ENCODE peak calls at places on chromosome 10, in nine cellular contexts. T is gastrocnemius medialis, W is endothelial cell, G is adrenal gland, Y is brain microvascular endothelial cell, O is pancreas, L is cardiac fibroblast, D is fibroblast of lung, S is neural progenitor cell. N is an unnamed sample.
A peak's percentile ranks its signal among the peaks of the same experiment; 100 is the strongest.

GRCh38 chr10:106917452-106918055 is 247.0 kb downstream of the SORCS1 start:
- DNase-seq in G (no peak), T (no peak), L (no peak), Y (no peak), D (no peak), O (no peak), S (no peak), W (no peak), N (no peak)

GRCh38 chr10:71338728-71339495 is 19.9 kb downstream of the SLC29A3 start:
- DNase-seq in L (no peak), S (no peak), T (no peak), G (no peak), W (no peak), O (no peak), Y (no peak), D (no peak), N (no peak)

GRCh38 chr10:113528876-113529275 is 24.0 kb upstream of the HABP2 start:
- DNase-seq in T (no peak), O (no peak), G (no peak), W (no peak), D (no peak), Y (no peak), L (no peak), S (no peak), N (no peak)

GRCh38 chr10:28375399-28376354 is 72.8 kb upstream of the MPP7 start:
- DNase-seq in Y (peak; percentile 65), D (peak; percentile 85), W (no peak), L (peak; percentile 45), G (no peak), O (no peak), S (no peak), T (no peak), N (no peak)

GRCh38 chr10:126500185-126500584 is 111.9 kb upstream of the ADAM12 start:
- DNase-seq in Y (no peak), S (no peak), O (no peak), T (no peak), L (no peak), D (no peak), G (no peak), W (no peak), N (no peak)

GRCh38 chr10:9198611-9199010 is 1144.1 kb downstream of the GATA3 start:
- DNase-seq in S (no peak), D (peak; percentile 85), T (no peak), W (no peak), L (peak; percentile 19), G (no peak), Y (peak; percentile 40), O (no peak), N (no peak)

GRCh38 chr10:70323143-70323696 is 39.4 kb upstream of the NPFFR1 start:
- DNase-seq in W (no peak), D (no peak), O (peak; percentile 18), G (no peak), L (no peak), Y (no peak), T (no peak), S (no peak), N (no peak)

GRCh38 chr10:132308588-132309451 is 1.1 kb upstream of the STK32C start:
- DNase-seq in L (no peak), S (peak; percentile 76), D (no peak), W (no peak), Y (no peak), O (no peak), T (no peak), G (peak; percentile 59), N (peak; percentile 11)

GRCh38 chr10:7351905-7352304 is 58.9 kb downstream of the SFMBT2 start:
- DNase-seq in T (no peak), D (peak; percentile 41), G (no peak), Y (no peak), S (no peak), O (no peak), W (no peak), L (no peak), N (no peak)

GRCh38 chr10:120492366-120492765 is 35.3 kb downstream of the PLPP4 start:
- DNase-seq in L (no peak), O (no peak), G (no peak), D (peak; percentile 67), S (no peak), W (no peak), Y (peak; percentile 17), T (no peak), N (no peak)

GRCh38 chr10:79378647-79379511 is 31.6 kb downstream of the PPIF start:
- DNase-seq in Y (no peak), G (no peak), S (no peak), W (no peak), D (no peak), O (peak; percentile 43), T (no peak), L (no peak), N (no peak)

GRCh38 chr10:75538144-75538543 is 106.7 kb downstream of the LRMDA start:
- DNase-seq in G (no peak), T (no peak), Y (no peak), S (peak; percentile 30), D (no peak), O (no peak), L (no peak), W (no peak), N (no peak)

GRCh38 chr10:11936389-11937152 is 106.0 kb downstream of the UPF2 start:
- DNase-seq in O (no peak), T (no peak), D (no peak), L (no peak), S (peak; percentile 14), Y (no peak), G (no peak), W (no peak), N (no peak)

GRCh38 chr10:35058134-35058533 is 32.0 kb downstream of the CUL2 start:
- DNase-seq in L (peak; percentile 92), G (no peak), T (no peak), Y (peak; percentile 85), W (no peak), D (peak; percentile 96), S (no peak), O (no peak), N (peak; percentile 29)

GRCh38 chr10:122292376-122292775 is 21.3 kb downstream of the BTBD16 start:
- DNase-seq in Y (no peak), T (no peak), G (no peak), S (no peak), L (no peak), D (no peak), O (no peak), W (no peak), N (no peak)

GRCh38 chr10:77504870-77505257 is 132.7 kb downstream of the KCNMA1 start:
- DNase-seq in W (no peak), O (peak; percentile 69), D (peak; percentile 73), S (no peak), G (no peak), L (peak; percentile 48), Y (peak; percentile 18), T (no peak), N (no peak)

GRCh38 chr10:59876695-59877094 is 29.7 kb downstream of the CCDC6 start:
- DNase-seq in S (no peak), Y (no peak), D (peak; percentile 57), O (no peak), W (no peak), G (no peak), L (peak; percentile 56), T (no peak), N (no peak)

GRCh38 chr10:80524190-80524589 is 13.5 kb upstream of the SH2D4B start:
- DNase-seq in D (no peak), L (no peak), W (no peak), G (no peak), Y (no peak), S (no peak), O (no peak), T (no peak), N (no peak)

GRCh38 chr10:110075726-110076125 is 67.9 kb downstream of the ADD3 start:
- DNase-seq in D (peak; percentile 4), L (no peak), O (no peak), T (no peak), G (no peak), S (no peak), W (no peak), Y (no peak), N (no peak)

GRCh38 chr10:102055647-102056419 is at the start of gene ARMH3:
- DNase-seq in L (peak; percentile 98), G (peak; percentile 92), D (peak; percentile 98), O (peak; percentile 90), S (peak; percentile 98), T (peak; percentile 91), Y (peak; percentile 96), W (peak; percentile 87), N (peak; percentile 98)
- TF ChIP-seq CTCF in L (no peak), G (peak; percentile 16), D (no peak), O (no peak), S (no peak), T (peak; percentile 9), Y (no peak), W (no peak), N (no peak)

DNA sequence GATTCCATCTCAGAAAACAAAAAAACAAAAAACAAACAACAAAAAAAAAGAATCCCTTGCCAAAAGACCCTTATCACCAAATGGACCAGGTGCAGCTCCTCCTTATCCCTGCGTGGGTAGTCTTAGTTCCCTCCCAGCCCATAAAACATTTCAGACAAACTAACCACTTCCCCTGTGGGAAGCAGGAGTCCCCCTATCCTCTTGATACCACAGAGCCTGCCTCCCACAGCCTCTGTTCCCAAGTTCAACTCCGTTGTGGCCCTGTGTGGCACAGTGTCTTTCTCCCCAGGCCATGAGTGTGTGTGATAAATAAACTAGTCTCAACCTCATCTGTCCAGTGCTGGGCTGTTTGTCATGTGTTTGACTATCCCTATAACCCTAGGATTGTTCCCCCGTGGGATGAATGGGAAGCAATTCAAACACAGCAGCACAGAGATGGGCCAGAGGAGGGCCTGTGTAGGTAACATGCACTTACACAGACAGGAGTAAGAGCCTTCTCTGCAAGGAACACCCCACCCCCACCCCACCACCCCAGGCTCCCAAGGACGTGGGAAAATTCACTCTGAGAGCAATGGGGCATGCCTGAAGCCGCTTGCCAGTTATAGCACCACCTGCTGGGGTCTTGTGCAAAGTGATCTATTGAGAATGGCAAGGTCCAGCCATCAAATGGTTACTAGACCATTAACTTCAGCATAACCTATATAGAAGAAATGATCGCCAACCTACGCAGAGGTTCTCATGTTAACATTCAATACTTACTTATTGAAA is 147.1 kb upstream of the GHITM start:
- DNase-seq in L (peak; percentile 4), W (peak; percentile 64), O (no peak), G (no peak), D (peak; percentile 2), T (no peak), Y (no peak), S (peak; percentile 78), N (peak; percentile 35)
- TF ChIP-seq CTCF in L (no peak), W (peak; percentile 17), O (no peak), G (no peak), D (no peak), T (no peak), Y (peak; percentile 7), S (peak; percentile 69), N (peak; percentile 56)

GRCh38 chr10:3500408-3500856 is 284.6 kb downstream of the KLF6 start:
- DNase-seq in G (peak; percentile 77), S (peak; percentile 92), L (peak; percentile 98), Y (peak; percentile 99), D (peak; percentile 97), T (peak; percentile 59), O (no peak), W (peak; percentile 21), N (no peak)
- TF ChIP-seq CTCF in G (peak; percentile 15), S (no peak), L (no peak), Y (no peak), D (no peak), T (no peak), O (no peak), W (no peak), N (no peak)

DNA sequence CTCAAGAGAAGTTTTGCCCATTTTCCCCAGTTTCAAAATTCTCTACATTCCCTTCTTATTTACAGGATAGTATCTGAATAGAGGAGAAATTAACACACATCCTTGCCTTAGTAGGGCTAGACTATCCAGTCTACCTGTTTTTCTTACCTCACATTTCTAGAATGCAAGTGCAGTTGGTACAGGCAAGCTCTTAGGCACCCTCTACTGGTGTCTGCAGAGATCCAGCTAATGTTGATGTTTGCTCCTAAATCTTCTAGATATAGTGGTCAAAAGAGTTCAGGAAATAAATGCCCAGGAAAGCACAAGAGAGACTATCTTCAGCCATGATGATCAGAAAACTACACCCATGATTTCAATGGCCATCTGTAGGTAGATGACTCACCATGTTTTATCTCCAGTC is 205.3 kb downstream of the HTR7 start:
- DNase-seq in S (peak; percentile 23), Y (peak; percentile 56), D (peak; percentile 45), G (no peak), O (no peak), T (no peak), W (no peak), L (peak; percentile 59), N (no peak)
- TF ChIP-seq CTCF in S (peak; percentile 50), Y (peak; percentile 83), D (peak; percentile 52), G (no peak), O (no peak), T (no peak), W (no peak), L (peak; percentile 66), N (peak; percentile 36)